ENCODE peak calls at places on chromosomes 1 and 21, in six cellular contexts. G is CD8-positive, alpha-beta memory T cell; C is HCEC 1CT; V is dorsolateral prefrontal cortex; Q is psoas muscle; S is stimulated activated CD4-positive, alpha-beta T cell treated with anti-CD3 and anti-CD28 coated beads, Interleukin-12 subunit alpha, Interleukin-12 subunit beta, amount 100 ng/mL, for 4 hours. Y is an unnamed sample.

GRCh38 chr1:229231754-229232119 is 39.2 kb upstream of the RAB4A start:
- DNase-seq in G (no peak), Q (no peak), C (no peak), S (no peak), V (no peak), Y (no peak)

GRCh38 chr1:71743862-71744261 is 538.5 kb downstream of the NEGR1 start:
- DNase-seq in V (no peak), C (no peak), Q (no peak), G (no peak), S (no peak), Y (no peak)

GRCh38 chr1:234619794-234620247 is 9.8 kb upstream of the IRF2BP2 start:
- DNase-seq in C (no peak), G (no peak), S (no peak), V (no peak), Q (no peak), Y (no peak)

GRCh38 chr1:9058465-9058864 is 11.0 kb downstream of the SLC2A5 start:
- DNase-seq in G (no peak), C (no peak), V (no peak), S (no peak), Q (peak), Y (no peak)

GRCh38 chr1:29513357-29513756 is 277.0 kb downstream of the PTPRU start:
- DNase-seq in V (no peak), G (no peak), S (no peak), Q (peak), C (no peak), Y (no peak)

GRCh38 chr1:210727709-210728108 is 399.0 kb downstream of the HHAT start:
- DNase-seq in V (no peak), C (no peak), Q (no peak), S (no peak), G (no peak), Y (no peak)

GRCh38 chr1:108830119-108831008 is 26.5 kb downstream of the AKNAD1 start:
- DNase-seq in G (no peak), V (peak), C (peak), Q (peak), S (no peak), Y (no peak)

GRCh38 chr1:201903135-201903534 is 14.4 kb downstream of the SHISA4 start:
- DNase-seq in V (no peak), Q (peak), G (no peak), C (peak), S (no peak), Y (no peak)

GRCh38 chr1:57112148-57112547 is 146.3 kb upstream of the C8B start:
- DNase-seq in Q (no peak), C (no peak), G (no peak), V (no peak), S (no peak), Y (no peak)

GRCh38 chr1:193285626-193286025 is 99.2 kb upstream of the B3GALT2 start:
- DNase-seq in S (no peak), C (no peak), Q (no peak), V (no peak), G (no peak), Y (no peak)

GRCh38 chr21:42424848-42425602 is 21.3 kb downstream of the UBASH3A start:
- DNase-seq in Q (no peak), G (peak), S (no peak), V (no peak), C (no peak), Y (no peak)

GRCh38 chr1:205442051-205442721 is 13.7 kb downstream of the BLACAT1 start:
- DNase-seq in S (no peak), C (no peak), V (no peak), G (no peak), Q (no peak), Y (no peak)

GRCh38 chr1:236416165-236416564 is 22.1 kb downstream of the EDARADD start:
- DNase-seq in V (no peak), Q (no peak), S (no peak), C (no peak), G (peak), Y (no peak)

GRCh38 chr1:18705811-18706210 is 75.2 kb downstream of the PAX7 start:
- DNase-seq in G (no peak), V (no peak), S (no peak), C (no peak), Q (no peak), Y (no peak)

GRCh38 chr1:159023723-159024122 is 14.0 kb downstream of the IFI16 start:
- DNase-seq in Q (no peak), S (no peak), V (no peak), G (no peak), C (no peak), Y (no peak)

GRCh38 chr21:39121600-39122355 is 61.5 kb downstream of the PSMG1 start:
- DNase-seq in V (no peak), Q (no peak), C (no peak), G (no peak), S (no peak), Y (no peak)

GRCh38 chr1:72845342-72845741 is 563.0 kb upstream of the NEGR1 start:
- DNase-seq in C (peak), S (no peak), V (no peak), G (no peak), Q (no peak), Y (no peak)

GRCh38 chr1:187264995-187265602 is 436.4 kb downstream of the PLA2G4A start:
- DNase-seq in Q (no peak), S (no peak), V (no peak), C (peak), G (no peak), Y (peak)

GRCh38 chr1:33346921-33347649 is 26.2 kb upstream of the A3GALT2 start:
- DNase-seq in Q (peak), S (no peak), C (peak), V (no peak), G (no peak), Y (no peak)

GRCh38 chr1:247854899-247855545 is 2.0 kb upstream of the TRIM58 start:
- DNase-seq in Q (no peak), G (no peak), S (no peak), V (no peak), C (no peak), Y (no peak)

GRCh38 chr1:181135815-181136737 is 47.6 kb downstream of the IER5 start:
- DNase-seq in V (no peak), S (no peak), C (peak), Q (no peak), G (no peak), Y (no peak)

GRCh38 chr21:34693192-34693810 is 24.5 kb downstream of the CLIC6 start:
- DNase-seq in C (peak), V (no peak), G (no peak), Q (no peak), S (peak), Y (no peak)

GRCh38 chr1:109617291-109617801 is 2.1 kb downstream of the GNAT2 start:
- DNase-seq in V (no peak), Q (no peak), G (no peak), S (no peak), C (peak), Y (no peak)

GRCh38 chr1:4668738-4669700 is 14.6 kb downstream of the AJAP1 start:
- DNase-seq in G (no peak), S (no peak), V (no peak), Q (no peak), C (no peak), Y (no peak)

GRCh38 chr1:97451944-97452343 is 468.9 kb downstream of the DPYD start:
- DNase-seq in C (no peak), G (no peak), S (no peak), Q (no peak), V (no peak), Y (no peak)

GRCh38 chr1:54800899-54801759 is at the start of gene TTC22:
- DNase-seq in V (no peak), C (no peak), Q (peak), G (peak), S (peak), Y (peak)

GRCh38 chr1:67144696-67145095 is 9.9 kb upstream of the C1orf141 start:
- DNase-seq in S (no peak), G (no peak), C (no peak), Q (no peak), V (no peak), Y (no peak)

GRCh38 chr1:108079550-108079949 is 114.6 kb upstream of the VAV3 start:
- DNase-seq in G (peak), C (no peak), S (peak), Q (no peak), V (no peak), Y (no peak)

GRCh38 chr1:169013821-169014220 is 92.7 kb upstream of the ATP1B1 start:
- DNase-seq in S (no peak), C (no peak), G (no peak), Q (no peak), V (no peak), Y (no peak)

GRCh38 chr1:235098547-235098946 is 30.1 kb downstream of the TOMM20 start:
- DNase-seq in G (no peak), C (no peak), V (no peak), S (no peak), Q (no peak), Y (no peak)

GRCh38 chr1:70353641-70354331 is 736 bp downstream of the ANKRD13C start:
- DNase-seq in S (no peak), G (peak), Q (no peak), V (no peak), C (peak), Y (peak)

GRCh38 chr1:225653463-225654276 is 747 bp upstream of the ENAH start:
- DNase-seq in Q (peak), V (peak), G (no peak), S (peak), C (peak), Y (no peak)

GRCh38 chr1:114229368-114229767 is 75.7 kb upstream of the SYT6 start:
- DNase-seq in V (no peak), Q (no peak), G (no peak), S (no peak), C (no peak), Y (no peak)

GRCh38 chr1:162030741-162031280 is 7.1 kb upstream of the OLFML2B start:
- DNase-seq in S (no peak), V (no peak), G (no peak), C (no peak), Q (no peak), Y (no peak)

GRCh38 chr1:193237381-193237978 is 51.1 kb upstream of the B3GALT2 start:
- DNase-seq in V (no peak), G (no peak), C (no peak), S (no peak), Q (no peak), Y (no peak)

GRCh38 chr1:33792651-33793050 is 71.2 kb upstream of the HMGB4 start:
- DNase-seq in C (no peak), V (no peak), S (no peak), Q (no peak), G (no peak), Y (no peak)

Y was measured in progenitor cell of endocrine pancreas.